ENCODE peak calls at places on chromosomes 2 and 18, in six cellular contexts. J is A549, N is neuronal stem cell, A is GM23248, T is body of pancreas, K is breast epithelium. O is an unnamed sample.

GRCh38 chr2:67215214-67215613 is 181.9 kb upstream of the ETAA1 start:
- DNase-seq in J (peak), N (no peak), A (peak), T (peak), K (no peak), O (peak)

GRCh38 chr2:160324161-160324768 is 124.2 kb upstream of the ITGB6 start:
- DNase-seq in J (peak), N (no peak), A (peak), T (peak), K (no peak), O (peak)

GRCh38 chr18:35389095-35389618 is 12.0 kb upstream of the ZNF396 start:
- DNase-seq in J (no peak), N (no peak), A (peak), T (no peak), K (no peak), O (no peak)

GRCh38 chr2:11775384-11775783 is 29.0 kb downstream of the LPIN1 start:
- DNase-seq in J (no peak), N (no peak), A (peak), T (no peak), K (no peak), O (no peak)

GRCh38 chr2:62150597-62151305 is 45.2 kb upstream of the B3GNT2 start:
- DNase-seq in J (no peak), N (no peak), A (no peak), T (no peak), K (no peak), O (no peak)

GRCh38 chr2:210477496-210477895 is 937 bp upstream of the LANCL1 start:
- DNase-seq in J (peak), N (no peak), A (peak), T (no peak), K (no peak), O (no peak)

GRCh38 chr18:38052879-38053590 is 487.4 kb upstream of the CELF4 start:
- DNase-seq in J (no peak), N (no peak), A (no peak), T (no peak), K (no peak), O (no peak)

GRCh38 chr2:134999536-134999935 is 47.7 kb downstream of the MAP3K19 start:
- DNase-seq in J (no peak), N (no peak), A (peak), T (no peak), K (no peak), O (no peak)

GRCh38 chr2:212640428-212640827 is 101.8 kb upstream of the ERBB4 start:
- DNase-seq in J (no peak), N (no peak), A (no peak), T (no peak), K (no peak), O (no peak)

GRCh38 chr2:108629417-108629816 is 89.9 kb upstream of the RANBP2 start:
- DNase-seq in J (no peak), N (no peak), A (no peak), T (no peak), K (no peak), O (no peak)

GRCh38 chr2:2057125-2057721 is 273.9 kb downstream of the MYT1L start:
- DNase-seq in J (peak), N (no peak), A (peak), T (peak), K (peak), O (peak)

GRCh38 chr2:66957677-66958076 is 439.5 kb upstream of the ETAA1 start:
- DNase-seq in J (no peak), N (no peak), A (no peak), T (no peak), K (no peak), O (no peak)

GRCh38 chr2:8623958-8624591 is 57.8 kb upstream of the ID2 start:
- DNase-seq in J (no peak), N (no peak), A (no peak), T (peak), K (no peak), O (no peak)

GRCh38 chr2:149473538-149473937 is 114.0 kb downstream of the MMADHC start:
- DNase-seq in J (no peak), N (no peak), A (no peak), T (no peak), K (no peak), O (no peak)

DNA sequence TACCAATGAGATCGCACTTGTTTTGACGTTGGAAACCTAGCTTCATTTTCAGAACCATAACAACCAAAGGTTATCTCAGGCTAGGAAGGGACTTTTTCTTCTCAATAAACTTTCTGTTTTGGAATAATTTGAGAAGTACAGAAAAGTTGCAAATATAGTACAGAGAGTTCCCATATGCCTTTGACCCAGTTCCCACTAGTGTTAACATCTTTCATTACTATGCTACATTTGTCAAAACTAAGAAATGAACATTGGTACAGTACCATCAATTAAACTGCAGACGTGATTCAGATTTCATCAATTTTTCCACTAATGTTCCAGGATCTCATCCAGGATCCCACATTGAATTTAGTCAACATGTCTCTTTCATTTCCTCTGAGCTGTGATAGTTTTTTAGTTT is 111.6 kb downstream of the ATL2 start:
- DNase-seq in J (no peak), N (no peak), A (no peak), T (no peak), K (no peak), O (no peak)
- H3K27ac ChIP-seq in J (no peak), N (no peak), A (no peak), T (no peak), K (peak), O (no peak)

DNA sequence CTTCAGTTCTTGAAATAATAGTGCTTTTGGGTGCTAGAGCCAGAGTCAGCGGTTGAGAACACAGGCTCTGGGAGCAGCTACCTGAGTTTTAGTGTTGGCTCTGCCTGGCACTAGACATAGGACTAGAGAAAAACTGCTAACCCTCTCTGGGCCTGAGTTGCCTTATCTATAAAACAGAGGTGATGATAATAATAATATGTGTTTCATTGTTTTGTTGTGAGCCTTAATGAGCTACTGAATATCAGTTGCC is 391.7 kb downstream of the PTPRM start:
- DNase-seq in J (no peak), N (no peak), A (peak), T (no peak), K (no peak), O (no peak)
- H3K27ac ChIP-seq in J (peak), N (no peak), A (no peak), T (no peak), K (no peak), O (peak)

GRCh38 chr18:9877655-9878014 is 8.1 kb upstream of the TXNDC2 start:
- DNase-seq in J (no peak), N (no peak), A (no peak), T (no peak), K (no peak), O (no peak)
- H3K27ac ChIP-seq in J (peak), N (no peak), A (peak), T (no peak), K (peak), O (peak)

GRCh38 chr2:171389780-171390179 is 44.0 kb downstream of the METTL8 start:
- DNase-seq in J (no peak), N (no peak), A (no peak), T (no peak), K (no peak), O (no peak)
- H3K27ac ChIP-seq in J (no peak), N (no peak), A (no peak), T (no peak), K (no peak), O (no peak)

GRCh38 chr18:48935433-48935774 is 15.4 kb downstream of the SMAD7 start:
- DNase-seq in J (no peak), N (no peak), A (no peak), T (no peak), K (no peak), O (no peak)
- H3K27ac ChIP-seq in J (peak), N (no peak), A (peak), T (peak), K (peak), O (no peak)

GRCh38 chr2:98772531-98772930 is 41.6 kb upstream of the MGAT4A start:
- DNase-seq in J (no peak), N (no peak), A (no peak), T (no peak), K (peak), O (no peak)

GRCh38 chr2:98771264-98771663 is 40.3 kb upstream of the MGAT4A start:
- DNase-seq in J (no peak), N (no peak), A (no peak), T (no peak), K (no peak), O (no peak)

GRCh38 chr2:98768765-98769476 is 38.0 kb upstream of the MGAT4A start:
- DNase-seq in J (peak), N (no peak), A (peak), T (no peak), K (no peak), O (peak)

GRCh38 chr2:98771771-98772521 is 41.0 kb upstream of the MGAT4A start:
- DNase-seq in J (no peak), N (no peak), A (no peak), T (no peak), K (no peak), O (no peak)

GRCh38 chr2:98769784-98770183 is 38.9 kb upstream of the MGAT4A start:
- DNase-seq in J (no peak), N (no peak), A (no peak), T (no peak), K (peak), O (no peak)
- H3K27ac ChIP-seq in J (no peak), N (no peak), A (no peak), T (peak), K (peak), O (peak)

DNA sequence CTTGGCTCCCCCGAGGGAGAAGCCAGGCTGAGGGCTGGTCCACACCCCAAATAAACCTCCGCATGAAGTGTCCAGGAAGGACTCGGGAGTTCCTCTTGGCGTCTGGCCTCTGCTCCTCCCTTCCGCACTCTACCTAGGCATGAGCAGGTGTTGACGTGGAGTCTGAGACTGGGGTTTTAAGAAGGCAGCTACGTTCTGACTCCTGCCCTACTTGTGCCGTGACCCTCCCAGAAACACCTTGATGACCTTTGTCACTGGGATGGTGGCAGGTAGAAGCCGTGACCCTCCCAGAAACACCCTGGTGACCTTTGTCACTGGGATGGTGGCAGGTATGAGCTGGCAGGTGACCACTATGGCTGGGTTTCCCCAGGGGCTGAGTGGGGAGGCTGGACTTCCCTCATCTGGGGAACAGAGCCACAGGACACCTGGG is 54.8 kb downstream of the HS6ST1 start:
- DNase-seq in J (no peak), N (no peak), A (no peak), T (no peak), K (no peak), O (no peak)
- H3K27ac ChIP-seq in J (no peak), N (no peak), A (no peak), T (no peak), K (no peak), O (no peak)

DNA sequence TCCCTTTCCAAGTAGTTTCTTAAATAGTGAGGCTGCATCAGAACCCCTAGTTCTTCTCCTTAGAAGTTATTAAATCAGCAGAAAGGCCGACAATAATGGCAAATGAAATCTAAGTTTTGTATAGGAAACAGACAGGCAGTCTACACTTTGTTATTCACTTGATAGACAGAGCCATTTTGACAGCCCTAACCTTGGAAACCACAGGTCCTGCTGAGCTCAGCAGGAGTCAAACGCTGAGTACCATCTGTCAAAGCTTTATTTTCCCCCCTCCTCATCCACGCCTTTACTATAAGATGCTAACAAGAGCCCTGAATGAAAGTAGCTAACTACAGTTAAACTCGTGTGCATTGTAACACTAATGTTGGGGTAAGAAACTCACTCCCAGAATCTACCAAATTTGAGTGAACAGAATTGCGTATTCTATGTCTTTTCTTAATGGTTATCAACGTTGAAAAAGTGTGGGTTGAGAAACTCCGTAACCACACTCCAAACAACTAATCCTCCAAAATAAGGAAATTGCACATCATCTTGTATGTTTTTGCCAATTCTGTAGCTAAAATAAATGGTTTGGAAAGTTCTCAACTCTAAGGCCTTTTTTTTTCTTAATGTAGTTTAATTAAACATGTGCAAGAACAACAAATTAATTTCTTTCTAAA is 90.6 kb upstream of the EFEMP1 start:
- DNase-seq in J (no peak), N (no peak), A (no peak), T (no peak), K (no peak), O (no peak)
- H3K27ac ChIP-seq in J (no peak), N (peak), A (no peak), T (peak), K (no peak), O (no peak)

GRCh38 chr2:74438248-74438647 is 3.5 kb downstream of the RTKN start:
- DNase-seq in J (no peak), N (no peak), A (no peak), T (no peak), K (no peak), O (no peak)

GRCh38 chr2:74440378-74441110 is 1.2 kb downstream of the RTKN start:
- DNase-seq in J (peak), N (peak), A (peak), T (peak), K (peak), O (peak)

GRCh38 chr2:74440005-74440377 is 1.7 kb downstream of the RTKN start:
- DNase-seq in J (no peak), N (no peak), A (peak), T (peak), K (peak), O (peak)

GRCh38 chr2:74441111-74441689 is 537 bp downstream of the RTKN start:
- DNase-seq in J (no peak), N (peak), A (no peak), T (no peak), K (peak), O (no peak)

DNA sequence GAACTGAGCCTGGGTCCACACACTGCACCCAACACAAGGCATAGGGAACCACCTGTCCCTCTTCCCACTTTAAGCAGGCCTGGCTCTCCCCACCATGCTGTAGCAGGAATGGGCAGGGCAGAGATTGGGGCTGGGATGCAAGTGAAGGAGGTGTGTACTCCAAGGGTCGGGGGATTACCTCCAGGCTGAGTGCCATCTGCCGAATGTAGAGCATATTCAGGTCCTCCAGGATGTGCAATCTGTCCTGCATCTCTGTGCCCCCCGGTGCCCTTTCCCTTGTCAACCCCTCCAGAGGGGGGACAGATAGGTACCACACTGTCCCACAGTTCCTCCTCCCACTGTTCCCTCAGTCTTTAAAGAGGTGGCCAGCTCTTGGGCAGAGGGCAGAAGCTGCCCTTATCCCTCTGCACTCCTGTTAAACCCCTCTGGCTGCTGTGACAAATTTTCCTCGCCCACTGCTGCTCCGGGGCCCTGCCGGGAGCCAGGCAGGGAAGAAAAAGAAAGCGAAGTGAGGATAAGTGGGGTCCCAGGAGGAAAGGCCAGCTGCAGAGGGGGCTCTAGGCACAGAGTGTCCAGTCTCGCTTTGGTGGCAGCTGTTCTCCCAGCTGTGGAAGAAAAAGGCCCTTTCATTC is 2.2 kb downstream of the RTKN start:
- DNase-seq in J (no peak), N (no peak), A (no peak), T (no peak), K (no peak), O (no peak)
- H3K27ac ChIP-seq in J (peak), N (peak), A (peak), T (peak), K (peak), O (no peak)

DNA sequence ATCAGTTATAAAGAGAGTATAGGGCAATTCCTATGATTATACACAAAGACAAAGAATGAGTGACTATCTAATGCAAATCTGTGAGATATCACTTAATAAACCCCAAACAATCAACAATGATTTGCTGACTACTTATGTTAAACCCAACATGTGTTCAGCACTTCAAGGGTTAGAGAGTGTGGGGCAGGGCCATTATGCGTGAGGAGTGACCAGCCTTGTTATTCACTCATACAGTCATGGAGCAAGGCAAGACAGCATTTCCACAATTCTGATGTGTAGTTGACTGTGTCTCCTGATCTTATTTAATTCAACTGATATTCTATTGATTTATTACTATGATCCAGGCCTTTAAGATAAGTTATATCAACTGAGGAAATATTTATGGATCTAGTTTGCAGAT is 251.7 kb downstream of the CYRIA start:
- DNase-seq in J (no peak), N (no peak), A (no peak), T (no peak), K (no peak), O (no peak)
- H3K27ac ChIP-seq in J (no peak), N (no peak), A (no peak), T (no peak), K (no peak), O (no peak)